ENCODE peak calls at places on chromosomes 16 and 17, in four cellular contexts. J is K562, O is GM12878, E is HepG2. K is an unnamed sample.

GRCh38 chr16:81548901-81549546 is 104.4 kb downstream of the CMIP start:
- DNase-seq in J (no peak), O (peak), E (peak), K (no peak)

GRCh38 chr17:81512560-81512983 is at the start of gene ACTG1:
- DNase-seq in O (no peak), E (peak), J (peak), K (peak)

GRCh38 chr17:78375401-78376079 is 2.9 kb upstream of the PGS1 start:
- DNase-seq in O (no peak), E (peak), J (no peak), K (no peak)

GRCh38 chr16:88451586-88452484 is 1.2 kb upstream of the ZFPM1 start:
- DNase-seq in O (no peak), J (peak), E (peak), K (no peak)

GRCh38 chr17:5759501-5759925 is 175.2 kb upstream of the NLRP1 start:
- DNase-seq in J (no peak), E (no peak), O (no peak), K (no peak)

GRCh38 chr16:16994831-16995230 is 475.9 kb downstream of the XYLT1 start:
- DNase-seq in E (no peak), O (no peak), J (no peak), K (peak)

GRCh38 chr17:30969989-30970680 is 704 bp upstream of the RNF135 start:
- DNase-seq in J (no peak), O (no peak), E (no peak), K (peak)

GRCh38 chr16:59950431-59950830 is 1216.3 kb upstream of the GOT2 start:
- DNase-seq in J (no peak), E (no peak), O (no peak), K (no peak)

GRCh38 chr17:64393000-64393402 is 2.3 kb upstream of the PECAM1 start:
- DNase-seq in O (no peak), E (no peak), J (peak), K (no peak)

GRCh38 chr17:57092171-57092570 is 7.1 kb downstream of the AKAP1 start:
- DNase-seq in E (no peak), J (no peak), O (no peak), K (no peak)

GRCh38 chr17:78716814-78717393 is 65.2 kb downstream of the CYTH1 start:
- DNase-seq in J (no peak), E (no peak), O (no peak), K (peak)

GRCh38 chr17:72030067-72030899 is 90.5 kb upstream of the SOX9 start:
- DNase-seq in O (peak), E (peak), J (no peak), K (peak)

GRCh38 chr17:7888184-7888920 is at the start of gene CHD3:
- DNase-seq in E (no peak), J (no peak), O (no peak), K (peak)

GRCh38 chr17:35898283-35899070 is 18.3 kb upstream of the CCL5 start:
- DNase-seq in E (no peak), J (no peak), O (no peak), K (no peak)

GRCh38 chr17:18314059-18314730 is 599 bp downstream of the TOP3A start:
- DNase-seq in O (no peak), E (no peak), J (no peak), K (no peak)

GRCh38 chr16:53893731-53894435 is 189.9 kb downstream of the FTO start:
- DNase-seq in O (no peak), E (no peak), J (no peak), K (no peak)

GRCh38 chr17:2853111-2853721 is 57.0 kb downstream of the RAP1GAP2 start:
- DNase-seq in J (no peak), E (no peak), O (no peak), K (peak)

GRCh38 chr16:77211880-77212735 is 12.9 kb downstream of the SYCE1L start:
- DNase-seq in O (no peak), J (peak), E (no peak), K (peak)

GRCh38 chr16:23803591-23804123 is 32.1 kb upstream of the PRKCB start:
- DNase-seq in O (no peak), J (peak), E (peak), K (peak)

GRCh38 chr17:73017653-73018052 is 74.8 kb downstream of the SLC39A11 start:
- DNase-seq in O (no peak), J (no peak), E (no peak), K (no peak)

GRCh38 chr17:77644981-77645380 is 313.5 kb upstream of the TNRC6C start:
- DNase-seq in J (no peak), E (no peak), O (no peak), K (peak)

GRCh38 chr16:57029161-57030160 is 40.1 kb downstream of the NLRC5 start:
- DNase-seq in J (no peak), O (no peak), E (no peak), K (no peak)

GRCh38 chr16:21186326-21186691 is 25.1 kb downstream of the ZP2 start:
- DNase-seq in J (no peak), E (peak), O (no peak), K (no peak)

GRCh38 chr17:48600244-48601098 is 4.3 kb downstream of the HOXB6 start:
- DNase-seq in J (no peak), E (no peak), O (no peak), K (no peak)

GRCh38 chr17:80007939-80008338 is 27.7 kb downstream of the TBC1D16 start:
- DNase-seq in E (no peak), J (no peak), O (no peak), K (no peak)

GRCh38 chr16:89723279-89724250 is 2.2 kb downstream of the ZNF276 start:
- DNase-seq in E (no peak), O (no peak), J (no peak), K (no peak)

GRCh38 chr17:72104863-72105234 is 16.0 kb upstream of the SOX9 start:
- DNase-seq in E (no peak), J (no peak), O (no peak), K (no peak)

GRCh38 chr17:13337864-13338371 is 263.8 kb downstream of the HS3ST3A1 start:
- DNase-seq in J (peak), E (peak), O (no peak), K (peak)

GRCh38 chr17:38326996-38327792 is 16.6 kb downstream of the GPR179 start:
- DNase-seq in J (no peak), E (no peak), O (no peak), K (no peak)

GRCh38 chr17:3534881-3535252 is 22.7 kb downstream of the TRPV3 start:
- DNase-seq in E (no peak), J (no peak), O (no peak), K (peak)

GRCh38 chr16:24671455-24671954 is 57.9 kb upstream of the TNRC6A start:
- DNase-seq in O (no peak), J (no peak), E (no peak), K (peak)

GRCh38 chr17:57085448-57086068 is 512 bp downstream of the AKAP1 start:
- DNase-seq in J (peak), O (no peak), E (peak), K (peak)

GRCh38 chr17:58315281-58315711 is 13.3 kb downstream of the TSPOAP1 start:
- DNase-seq in O (no peak), J (no peak), E (no peak), K (no peak)

GRCh38 chr17:850828-851759 is 68.9 kb downstream of the MRM3 start:
- DNase-seq in O (no peak), E (no peak), J (no peak), K (no peak)
- TF ChIP-seq POLR2AphosphoS5 in O (no peak), E (no peak), J (no peak), K (no peak)

GRCh38 chr17:43169561-43170139 is 1.4 kb upstream of the NBR1 start:
- DNase-seq in O (no peak), J (peak), E (peak), K (peak)

GRCh38 chr17:43175213-43176118 is 4.5 kb downstream of the NBR1 start:
- DNase-seq in J (no peak), E (peak), O (no peak), K (no peak)

GRCh38 chr17:43170140-43170765 is 761 bp upstream of the NBR1 start:
- DNase-seq in E (peak), J (peak), O (peak), K (peak)

GRCh38 chr17:43171761-43172487 is 910 bp downstream of the NBR1 start:
- DNase-seq in O (no peak), J (no peak), E (peak), K (peak)

DNA sequence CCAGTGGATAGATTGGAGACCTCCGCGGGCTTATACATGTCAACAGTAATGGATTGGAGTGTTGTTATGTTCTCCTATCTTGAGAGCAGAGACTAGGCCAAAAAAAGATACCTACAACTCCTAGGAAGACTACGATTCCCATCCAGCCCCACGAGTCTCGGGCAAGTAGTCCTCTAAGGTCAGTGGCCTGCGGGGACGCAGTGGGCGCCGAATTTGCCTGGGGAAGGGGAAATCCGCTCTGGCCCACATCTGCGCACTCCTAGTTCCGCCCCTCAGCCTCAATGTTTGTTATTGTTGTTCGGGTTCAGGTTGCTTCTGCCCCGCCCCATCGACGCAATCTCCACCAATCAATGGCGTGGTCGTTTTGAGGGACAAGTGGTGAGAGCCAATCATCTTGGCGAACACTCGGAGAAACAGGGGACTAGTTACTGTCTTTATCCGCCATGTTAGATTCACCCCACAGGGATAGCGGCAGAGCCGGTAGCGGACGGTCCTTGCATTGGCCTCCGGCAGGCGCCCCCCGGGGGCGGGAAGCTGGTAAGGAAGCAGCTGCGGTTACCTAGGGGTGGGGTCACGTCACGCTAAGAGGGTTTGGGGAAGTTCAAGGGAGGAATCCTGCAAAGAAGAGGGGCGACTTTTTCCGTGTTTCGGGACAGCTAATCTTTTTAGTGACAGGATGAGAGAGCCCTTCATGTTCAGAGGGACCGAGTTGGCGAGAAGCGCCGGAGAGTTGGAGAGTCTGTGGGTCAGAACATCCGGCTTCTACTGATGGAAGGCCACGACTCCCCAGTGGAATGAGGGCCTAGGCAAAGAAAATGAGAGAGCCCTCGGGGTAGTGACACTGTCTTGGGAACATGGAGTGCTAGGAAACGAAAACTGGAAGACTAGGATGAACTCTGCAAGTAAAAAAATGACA is at the start of gene NBR1:
- DNase-seq in E (peak), O (peak), J (peak), K (peak)
- TF ChIP-seq CTCF in E (peak), O (peak), J (peak), K (peak)

DNA sequence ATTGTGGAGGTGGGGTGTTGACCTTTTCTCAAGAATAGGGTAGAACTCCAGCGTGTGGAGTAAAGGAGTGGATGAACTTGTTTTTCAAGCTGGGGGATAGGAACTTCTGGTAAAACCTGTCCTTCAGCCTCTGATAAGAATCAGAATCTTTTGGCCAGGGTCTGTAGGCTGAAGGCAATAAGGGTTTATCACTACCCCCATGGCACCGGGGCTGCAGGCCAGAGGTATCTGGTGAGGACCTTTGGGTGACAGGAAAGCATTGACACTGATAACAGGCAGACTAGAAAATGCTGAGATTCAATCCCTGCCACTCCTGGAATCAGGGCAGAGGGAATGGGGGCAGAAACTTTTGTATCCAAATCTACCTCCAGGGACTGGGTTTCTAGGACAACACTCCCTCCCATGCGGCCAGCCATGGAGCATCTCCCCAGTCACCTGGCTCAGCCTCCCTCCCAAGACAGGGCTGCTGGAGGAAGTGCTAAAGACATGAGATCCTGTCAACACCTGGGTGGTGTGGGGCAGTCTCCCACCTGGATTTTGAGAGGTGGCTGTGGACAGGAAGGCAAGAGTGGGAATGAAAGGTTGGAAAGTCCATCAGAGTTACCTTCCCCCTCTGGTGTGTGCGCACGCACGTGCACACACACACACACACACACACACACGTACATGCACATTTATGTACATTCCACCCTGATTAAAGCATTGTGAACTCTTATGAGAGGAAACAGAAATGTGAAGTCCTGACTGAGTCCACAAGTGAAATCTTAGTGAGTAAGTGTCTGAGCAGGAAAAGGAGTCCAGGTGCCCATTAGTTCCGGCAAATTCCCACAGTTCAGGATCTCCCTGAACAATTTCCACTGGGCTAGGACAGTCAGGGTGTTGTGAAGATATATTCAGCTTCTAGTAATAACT is 53.1 kb upstream of the MARCHF10 start:
- DNase-seq in J (no peak), O (no peak), E (no peak), K (no peak)
- TF ChIP-seq JUNB in J (no peak), O (no peak), E (no peak), K (no peak)

GRCh38 chr17:43839670-43840101 is 6.7 kb upstream of the MPP3 start:
- DNase-seq in O (no peak), E (peak), J (no peak), K (peak)
- TF ChIP-seq POLR2AphosphoS5 in O (no peak), E (no peak), J (no peak), K (no peak)

GRCh38 chr17:19867094-19867653 is 562 bp downstream of the ULK2 start:
- DNase-seq in O (no peak), E (peak), J (no peak), K (peak)

GRCh38 chr17:19867654-19868395 is at the start of gene ULK2:
- DNase-seq in E (no peak), O (no peak), J (no peak), K (peak)
- TF ChIP-seq CTCF in E (no peak), O (no peak), J (no peak), K (peak)

GRCh38 chr16:13307255-13307654 is 405.9 kb downstream of the SHISA9 start:
- DNase-seq in O (no peak), E (no peak), J (no peak), K (no peak)
- TF ChIP-seq JUNB in O (no peak), E (no peak), J (no peak), K (no peak)

GRCh38 chr17:20158580-20158979 is 149.4 kb downstream of the SPECC1 start:
- DNase-seq in J (no peak), O (no peak), E (no peak), K (no peak)

GRCh38 chr17:20157078-20157360 is 147.9 kb downstream of the SPECC1 start:
- DNase-seq in J (no peak), E (no peak), O (no peak), K (no peak)

GRCh38 chr17:20156196-20157077 is 147.3 kb downstream of the SPECC1 start:
- DNase-seq in O (no peak), E (peak), J (peak), K (peak)

GRCh38 chr17:20155258-20156195 is 146.4 kb downstream of the SPECC1 start:
- DNase-seq in E (peak), J (peak), O (peak), K (peak)

DNA sequence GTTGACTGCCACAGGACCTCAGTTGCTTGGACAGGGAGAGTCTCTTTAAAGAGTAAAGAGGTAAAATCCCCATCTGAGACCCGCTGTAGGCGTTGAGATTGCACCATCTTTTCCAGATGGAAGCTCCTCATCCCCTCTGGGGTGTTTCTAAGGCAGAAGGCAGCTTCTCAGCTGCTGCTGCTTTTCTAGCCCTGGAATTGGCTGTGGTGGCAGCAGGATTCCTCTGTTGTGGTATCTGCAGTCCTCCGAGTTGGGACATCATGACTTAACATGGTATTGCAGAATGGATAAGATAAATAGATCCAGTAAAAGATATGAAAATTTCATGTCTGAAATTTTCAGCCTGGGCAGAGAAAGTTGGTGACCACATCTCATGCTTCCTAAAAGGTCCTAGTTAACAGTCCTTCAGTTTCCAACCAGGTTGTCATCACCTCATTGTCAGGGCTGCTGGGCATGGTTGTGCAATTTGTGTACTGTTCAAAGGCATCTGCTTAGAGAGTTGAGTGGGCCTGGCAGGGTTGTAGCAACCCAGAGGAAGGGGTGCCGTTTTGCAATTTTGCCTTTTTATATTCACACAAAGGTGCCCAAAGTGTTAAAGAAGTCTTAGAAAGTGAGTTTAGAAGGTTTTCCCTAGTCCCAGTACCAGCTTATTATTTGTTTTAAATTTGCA is 150.4 kb downstream of the SPECC1 start:
- DNase-seq in J (no peak), O (no peak), E (no peak), K (no peak)
- TF ChIP-seq POLR2AphosphoS5 in J (no peak), O (no peak), E (no peak), K (no peak)

GRCh38 chr16:15946257-15947044 is 3.0 kb upstream of the ABCC1 start:
- DNase-seq in J (no peak), O (no peak), E (peak), K (no peak)
- TF ChIP-seq CTCF in J (no peak), O (no peak), E (no peak), K (no peak)

K was measured in GM23338.